ENCODE peak calls at places on chromosomes 13 and 19, in eight cellular contexts. G is cardiac muscle cell; S is omental fat pad; E is HFFc6; Z is ovary; R is cardiac fibroblast; N is B cell; W is CD4-positive, alpha-beta T cell. X is an unnamed sample.

GRCh38 chr13:38002596-38002995 is 133.0 kb upstream of the TRPC4 start:
- DNase-seq in G (no peak), S (no peak), E (no peak), Z (no peak), R (no peak), N (no peak), W (no peak), X (no peak)

GRCh38 chr19:4744451-4745170 is 21.0 kb upstream of the DPP9 start:
- DNase-seq in G (no peak), S (no peak), E (peak), Z (peak), R (peak), N (no peak), W (no peak), X (no peak)

GRCh38 chr13:82092312-82092711 is 1751.4 kb upstream of the SPRY2 start:
- DNase-seq in G (no peak), S (no peak), E (no peak), Z (no peak), R (no peak), N (no peak), W (no peak), X (no peak)

GRCh38 chr19:45653634-45654033 is 14.4 kb upstream of the GIPR start:
- DNase-seq in G (no peak), S (no peak), E (no peak), Z (no peak), R (no peak), N (no peak), W (no peak), X (no peak)

GRCh38 chr19:3094638-3095374 is 644 bp downstream of the GNA11 start:
- DNase-seq in G (peak), S (no peak), E (peak), Z (peak), R (peak), N (peak), W (no peak), X (no peak)

GRCh38 chr19:47107201-47107952 is 6.2 kb downstream of the ZC3H4 start:
- DNase-seq in G (no peak), S (no peak), E (no peak), Z (no peak), R (no peak), N (no peak), W (peak), X (no peak)

GRCh38 chr13:50692396-50692915 is 151.0 kb downstream of the DLEU7 start:
- DNase-seq in G (no peak), S (no peak), E (no peak), Z (no peak), R (no peak), N (no peak), W (no peak), X (no peak)

GRCh38 chr13:99958402-99959126 is 13.0 kb downstream of the ZIC5 start:
- DNase-seq in G (peak), S (no peak), E (no peak), Z (no peak), R (no peak), N (peak), W (no peak), X (no peak)

GRCh38 chr19:58338825-58339558 is 12.2 kb downstream of the ZSCAN22 start:
- DNase-seq in G (peak), S (no peak), E (no peak), Z (no peak), R (no peak), N (no peak), W (no peak), X (peak)

GRCh38 chr19:39704181-39705044 is at the start of gene LGALS14:
- DNase-seq in G (no peak), S (no peak), E (no peak), Z (no peak), R (no peak), N (no peak), W (no peak), X (no peak)

GRCh38 chr13:20414475-20415287 is 111.0 kb downstream of the CRYL1 start:
- DNase-seq in G (no peak), S (peak), E (no peak), Z (no peak), R (no peak), N (no peak), W (no peak), X (no peak)

DNA sequence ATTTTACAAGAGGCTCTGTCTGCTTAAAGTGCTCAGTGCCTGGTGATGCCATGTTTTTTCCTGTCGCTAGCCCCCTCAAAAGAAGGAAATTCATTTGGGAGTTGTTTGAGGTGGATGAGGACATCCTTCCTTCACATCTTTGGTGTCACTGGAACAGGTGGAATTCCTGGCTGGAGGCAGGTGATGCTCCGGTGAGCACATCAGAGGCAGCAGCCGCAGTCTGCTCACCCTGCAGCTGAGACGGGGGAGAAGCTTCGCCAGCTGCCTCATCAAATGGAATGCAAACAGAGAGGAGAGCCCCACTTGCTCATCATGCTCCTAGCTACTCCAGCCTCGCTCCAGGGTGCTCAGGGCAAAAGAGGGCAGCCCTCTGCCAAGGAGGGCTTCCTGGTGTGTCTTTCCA is 74.1 kb upstream of the UBL3 start:
- DNase-seq in G (no peak), S (no peak), E (peak), Z (no peak), R (peak), N (no peak), W (no peak), X (no peak)
- TF ChIP-seq CTCF in G (no peak), S (no peak), E (no peak), Z (no peak), R (no peak), N (peak), W (no peak), X (peak)

GRCh38 chr19:6427131-6427530 is 2.5 kb upstream of the KHSRP start:
- DNase-seq in G (no peak), S (no peak), E (no peak), Z (no peak), R (no peak), N (no peak), W (no peak), X (no peak)

GRCh38 chr19:6424190-6424938 is at the start of gene KHSRP:
- DNase-seq in G (peak), S (no peak), E (no peak), Z (peak), R (no peak), N (peak), W (no peak), X (no peak)

GRCh38 chr19:6424939-6425731 is 524 bp upstream of the KHSRP start:
- DNase-seq in G (peak), S (peak), E (peak), Z (peak), R (peak), N (peak), W (peak), X (peak)

GRCh38 chr19:6423499-6424189 is 967 bp downstream of the KHSRP start:
- DNase-seq in G (peak), S (no peak), E (peak), Z (no peak), R (peak), N (no peak), W (no peak), X (no peak)

GRCh38 chr19:6425732-6426686 is 1.4 kb upstream of the KHSRP start:
- DNase-seq in G (no peak), S (no peak), E (no peak), Z (no peak), R (no peak), N (no peak), W (no peak), X (no peak)
- TF ChIP-seq CTCF in G (no peak), S (no peak), E (peak), Z (peak), R (no peak), N (no peak), W (no peak), X (peak)

DNA sequence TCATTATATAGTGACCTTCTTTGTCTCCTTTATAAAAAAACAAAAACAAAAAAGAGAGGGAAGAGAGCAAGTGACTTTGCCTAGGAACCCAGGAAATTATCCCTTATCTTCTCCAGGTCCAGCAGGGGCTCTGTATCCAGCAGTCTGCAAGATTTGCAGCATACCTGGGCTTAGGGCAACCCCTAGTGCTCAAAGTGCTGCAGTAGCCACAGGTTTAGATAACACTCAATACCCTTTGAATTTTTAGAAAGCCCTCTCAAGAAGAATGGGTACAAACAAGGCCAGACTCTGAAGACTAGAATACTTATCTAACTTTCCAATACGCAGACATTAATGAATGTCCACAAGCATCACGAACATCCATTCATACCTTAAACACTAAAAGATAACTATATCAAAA is 43.2 kb downstream of the CCNA1 start:
- DNase-seq in G (no peak), S (no peak), E (no peak), Z (no peak), R (peak), N (no peak), W (no peak), X (no peak)
- TF ChIP-seq CTCF in G (peak), S (no peak), E (no peak), Z (no peak), R (peak), N (no peak), W (no peak), X (no peak)

GRCh38 chr19:42110658-42111057 is 21.6 kb downstream of the POU2F2 start:
- DNase-seq in G (no peak), S (no peak), E (no peak), Z (no peak), R (no peak), N (no peak), W (no peak), X (no peak)
- TF ChIP-seq CTCF in G (no peak), S (no peak), E (no peak), Z (no peak), R (no peak), N (no peak), W (no peak), X (no peak)

DNA sequence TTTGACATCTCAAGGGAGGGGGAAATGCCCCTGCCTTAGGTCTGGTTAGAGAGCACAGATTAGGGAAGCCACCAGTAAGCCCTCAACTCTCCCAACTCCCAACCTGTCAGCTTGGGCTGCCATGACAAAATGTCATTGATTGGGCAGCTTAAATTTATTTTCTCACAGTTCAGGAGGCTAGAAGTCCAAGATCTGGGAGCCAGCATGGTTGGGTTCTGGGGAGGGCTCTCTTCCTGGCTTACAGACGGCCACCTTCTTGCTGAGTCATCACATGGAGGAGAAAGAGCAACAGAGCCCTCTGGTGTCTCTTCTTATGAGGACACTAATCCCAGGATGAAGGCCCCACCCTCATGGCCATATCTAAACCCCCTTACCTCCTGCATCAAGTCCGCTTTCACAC is 24.2 kb downstream of the C19orf12 start:
- DNase-seq in G (no peak), S (no peak), E (peak), Z (no peak), R (peak), N (no peak), W (peak), X (no peak)
- TF ChIP-seq CTCF in G (peak), S (no peak), E (peak), Z (no peak), R (peak), N (peak), W (peak), X (peak)

X was measured in CD14-positive monocyte.